ENCODE peak calls at places on chromosomes 2 and 18, in six cellular contexts. K is D341Med; B is NCI-H460; G is stimulated activated CD4-positive, alpha-beta T cell treated with anti-CD3 and anti-CD28 coated beads, Interleukin-2, amount 100 ng/mL, for 24 hours; A is T-helper 22 cell; V is glomerular endothelial cell. U is an unnamed sample.

GRCh38 chr18:80130555-80130954 is 21.5 kb downstream of the ADNP2 start:
- DNase-seq in K (no peak), B (no peak), G (no peak), A (no peak), V (no peak), U (no peak)

GRCh38 chr18:8948471-8949149 is 153.9 kb upstream of the NDUFV2 start:
- DNase-seq in K (no peak), B (peak), G (no peak), A (no peak), V (no peak), U (peak)

GRCh38 chr2:111624401-111625156 is 259.4 kb downstream of the ANAPC1 start:
- DNase-seq in K (no peak), B (peak), G (no peak), A (no peak), V (peak), U (peak)

GRCh38 chr18:64539852-64540251 is 391.0 kb upstream of the LINC00305 start:
- DNase-seq in K (no peak), B (no peak), G (no peak), A (no peak), V (no peak), U (no peak)

GRCh38 chr18:23671564-23671963 is 8.9 kb upstream of the ANKRD29 start:
- DNase-seq in K (no peak), B (no peak), G (no peak), A (no peak), V (no peak), U (no peak)

GRCh38 chr2:101882948-101883347 is 108.8 kb upstream of the IL1R2 start:
- DNase-seq in K (no peak), B (no peak), G (no peak), A (no peak), V (no peak), U (no peak)

GRCh38 chr18:48590678-48591077 is 51.8 kb downstream of the CTIF start:
- DNase-seq in K (no peak), B (peak), G (no peak), A (no peak), V (no peak), U (peak)

GRCh38 chr18:24227976-24228660 is 89.3 kb downstream of the CABYR start:
- DNase-seq in K (no peak), B (no peak), G (no peak), A (no peak), V (no peak), U (peak)

GRCh38 chr18:66513996-66514395 is 89.9 kb downstream of the CDH19 start:
- DNase-seq in K (no peak), B (no peak), G (no peak), A (no peak), V (no peak), U (no peak)

GRCh38 chr2:121076885-121077549 is 208.0 kb downstream of the TFCP2L1 start:
- DNase-seq in K (peak), B (peak), G (peak), A (peak), V (no peak), U (no peak)

GRCh38 chr2:38352336-38352735 is 24.7 kb downstream of the ATL2 start:
- DNase-seq in K (no peak), B (no peak), G (no peak), A (no peak), V (no peak), U (no peak)

GRCh38 chr2:100818606-100819364 is 1.2 kb upstream of the NPAS2 start:
- DNase-seq in K (peak), B (peak), G (peak), A (no peak), V (no peak), U (peak)

GRCh38 chr18:49071365-49071764 is 120.6 kb upstream of the SMAD7 start:
- DNase-seq in K (no peak), B (no peak), G (no peak), A (no peak), V (no peak), U (no peak)

GRCh38 chr2:20198001-20198400 is 26.9 kb downstream of the SDC1 start:
- DNase-seq in K (no peak), B (no peak), G (no peak), A (no peak), V (no peak), U (no peak)

GRCh38 chr2:190328748-190329147 is 9.1 kb upstream of the HIBCH start:
- DNase-seq in K (no peak), B (no peak), G (no peak), A (no peak), V (no peak), U (no peak)

GRCh38 chr2:17208511-17208910 is 309.7 kb downstream of the RAD51AP2 start:
- DNase-seq in K (no peak), B (no peak), G (no peak), A (no peak), V (no peak), U (no peak)

GRCh38 chr2:112728384-112729175 is 7.8 kb downstream of the NT5DC4 start:
- DNase-seq in K (no peak), B (no peak), G (no peak), A (no peak), V (no peak), U (no peak)

GRCh38 chr18:2985628-2986027 is 27.3 kb downstream of the LPIN2 start:
- DNase-seq in K (no peak), B (no peak), G (no peak), A (no peak), V (no peak), U (no peak)

GRCh38 chr2:137091704-137092103 is 326.4 kb downstream of the THSD7B start:
- DNase-seq in K (no peak), B (no peak), G (no peak), A (no peak), V (no peak), U (peak)

GRCh38 chr2:220096406-220096805 is 469.0 kb downstream of the SLC4A3 start:
- DNase-seq in K (no peak), B (no peak), G (no peak), A (no peak), V (no peak), U (no peak)

GRCh38 chr2:56299166-56299806 is 115.5 kb downstream of the CCDC85A start:
- DNase-seq in K (no peak), B (no peak), G (no peak), A (no peak), V (no peak), U (no peak)

GRCh38 chr2:102789349-102790085 is 27.7 kb downstream of the TMEM182 start:
- DNase-seq in K (no peak), B (no peak), G (no peak), A (no peak), V (no peak), U (no peak)

GRCh38 chr2:222944552-222944951 is 83.7 kb downstream of the ACSL3 start:
- DNase-seq in K (no peak), B (no peak), G (no peak), A (no peak), V (no peak), U (no peak)

GRCh38 chr2:11933854-11934253 is 187.4 kb downstream of the LPIN1 start:
- DNase-seq in K (no peak), B (no peak), G (no peak), A (no peak), V (no peak), U (no peak)

GRCh38 chr2:66389651-66390131 is 45.2 kb upstream of the MEIS1 start:
- DNase-seq in K (no peak), B (peak), G (no peak), A (no peak), V (no peak), U (no peak)

GRCh38 chr2:217890445-217890844 is 112.3 kb downstream of the TNS1 start:
- DNase-seq in K (no peak), B (no peak), G (no peak), A (no peak), V (no peak), U (peak)

GRCh38 chr2:201451330-201452057 is at the start of the genes STRADB and TRAK2:
- DNase-seq in K (peak), B (peak), G (peak), A (peak), V (peak), U (peak)

GRCh38 chr2:47833516-47833968 is 50.6 kb downstream of the MSH6 start:
- DNase-seq in K (no peak), B (no peak), G (no peak), A (no peak), V (no peak), U (no peak)

GRCh38 chr2:237616373-237617304 is 10.7 kb upstream of the LRRFIP1 start:
- DNase-seq in K (no peak), B (no peak), G (no peak), A (no peak), V (peak), U (peak)

GRCh38 chr2:47984041-47984440 is 77.7 kb upstream of the FBXO11 start:
- DNase-seq in K (no peak), B (no peak), G (no peak), A (no peak), V (no peak), U (no peak)

GRCh38 chr2:10080536-10081304 is 509 bp upstream of the CYS1 start:
- DNase-seq in K (no peak), B (no peak), G (peak), A (no peak), V (no peak), U (no peak)